ENCODE peak calls at places on chromosomes 7 and 10, in six cellular contexts. X, O, Y, F, Z and I are unnamed samples.

GRCh38 chr10:104299031-104299904 is 30.3 kb downstream of the GSTO2 start:
- DNase-seq in Z (no peak), F (peak), X (peak), O (no peak), Y (no peak), I (peak)

GRCh38 chr7:124101173-124101768 is 68.4 kb upstream of the TMEM229A start:
- DNase-seq in Y (peak), F (no peak), O (peak), X (no peak), Z (peak), I (no peak)

GRCh38 chr7:151687523-151688235 is 168.0 kb upstream of the RHEB start:
- DNase-seq in Z (peak), O (no peak), Y (no peak), F (peak), X (no peak), I (peak)

GRCh38 chr7:1986366-1987083 is 246.2 kb downstream of the MAD1L1 start:
- DNase-seq in O (no peak), X (no peak), Z (no peak), Y (no peak), F (no peak), I (no peak)

GRCh38 chr10:97494151-97494550 is 4.1 kb downstream of the MMS19 start:
- DNase-seq in Y (no peak), F (no peak), X (peak), Z (no peak), O (no peak), I (no peak)

GRCh38 chr10:101778781-101779543 is 3.0 kb upstream of the FGF8 start:
- DNase-seq in Z (no peak), O (no peak), X (no peak), F (no peak), Y (no peak), I (no peak)

GRCh38 chr7:140146574-140146973 is 30.2 kb downstream of the KDM7A start:
- DNase-seq in X (no peak), F (no peak), Z (no peak), O (no peak), Y (no peak), I (no peak)

GRCh38 chr7:17275749-17276671 is 22.4 kb upstream of the AHR start:
- DNase-seq in F (no peak), X (no peak), Y (no peak), Z (no peak), O (no peak), I (no peak)

GRCh38 chr10:70234668-70235447 is 1.6 kb upstream of the PPA1 start:
- DNase-seq in Y (no peak), Z (peak), O (no peak), F (peak), X (no peak), I (peak)

GRCh38 chr7:325811-326210 is 35.8 kb downstream of the FOXL3 start:
- DNase-seq in Z (no peak), O (no peak), X (no peak), F (no peak), Y (no peak), I (no peak)

GRCh38 chr10:27744478-27745379 is 890 bp downstream of the MKX start:
- DNase-seq in X (no peak), F (peak), Y (peak), O (no peak), Z (no peak), I (peak)

GRCh38 chr10:93859049-93859655 is 34.6 kb upstream of the SLC35G1 start:
- DNase-seq in F (no peak), Z (peak), Y (peak), O (no peak), X (peak), I (no peak)

GRCh38 chr10:49737474-49738201 is 24.5 kb downstream of the OGDHL start:
- DNase-seq in Z (no peak), X (no peak), Y (no peak), F (no peak), O (no peak), I (no peak)

GRCh38 chr7:139054101-139054500 is 18.3 kb upstream of the ZC3HAV1L start:
- DNase-seq in Z (no peak), X (no peak), O (no peak), F (no peak), Y (peak), I (no peak)

GRCh38 chr7:101687081-101687480 is 58.0 kb upstream of the MYL10 start:
- DNase-seq in Y (peak), O (no peak), X (no peak), Z (no peak), F (no peak), I (no peak)

GRCh38 chr10:84447701-84448400 is 119.5 kb downstream of the CCSER2 start:
- DNase-seq in O (no peak), F (no peak), X (no peak), Y (no peak), Z (no peak), I (no peak)

GRCh38 chr7:139767561-139767982 is 10.2 kb downstream of the HIPK2 start:
- DNase-seq in X (no peak), Z (peak), O (no peak), Y (no peak), F (no peak), I (no peak)

GRCh38 chr10:47249881-47250280 is 50.1 kb upstream of the GDF10 start:
- DNase-seq in O (no peak), X (no peak), Y (no peak), F (no peak), Z (no peak), I (no peak)

GRCh38 chr7:2417981-2418481 is 14.6 kb downstream of the CHST12 start:
- DNase-seq in Z (no peak), F (no peak), Y (peak), O (peak), X (no peak), I (no peak)

GRCh38 chr10:86870679-86871078 is 86.7 kb downstream of the MMRN2 start:
- DNase-seq in Y (no peak), X (no peak), Z (no peak), O (no peak), F (no peak), I (no peak)

GRCh38 chr10:128067691-128068397 is 58.4 kb downstream of the MKI67 start:
- DNase-seq in F (no peak), Y (no peak), O (no peak), Z (no peak), X (no peak), I (no peak)

GRCh38 chr10:48496831-48497792 is 107.8 kb downstream of the ARHGAP22 start:
- DNase-seq in X (no peak), Z (peak), Y (no peak), F (peak), O (no peak), I (no peak)

GRCh38 chr7:129989466-129989865 is 36.7 kb upstream of the UBE2H start:
- DNase-seq in Z (peak), Y (no peak), F (no peak), O (no peak), X (peak), I (no peak)

GRCh38 chr7:2209146-2209960 is 23.4 kb downstream of the MAD1L1 start:
- DNase-seq in Y (peak), F (peak), O (peak), X (peak), Z (peak), I (peak)

GRCh38 chr10:110113670-110114337 is 93.6 kb upstream of the MXI1 start:
- DNase-seq in X (no peak), F (no peak), O (no peak), Z (no peak), Y (no peak), I (no peak)

GRCh38 chr10:117257701-117258100 is 16.8 kb downstream of the SLC18A2 start:
- DNase-seq in X (no peak), O (no peak), Z (no peak), Y (peak), F (no peak), I (no peak)

GRCh38 chr10:85600026-85600743 is 766.4 kb downstream of the GRID1 start:
- DNase-seq in Z (no peak), Y (no peak), O (no peak), F (no peak), X (no peak), I (no peak)

GRCh38 chr10:36676321-36677169 is 448.9 kb upstream of the ANKRD30A start:
- DNase-seq in X (no peak), O (peak), Z (peak), F (no peak), Y (peak), I (no peak)

GRCh38 chr7:101377189-101377736 is 14.6 kb downstream of the COL26A1 start:
- DNase-seq in Z (no peak), O (no peak), F (no peak), Y (no peak), X (no peak), I (no peak)